ENCODE peak calls at places on chromosomes 2 and 18, in six cellular contexts. B is Panc1, D is left lung, X is HFFc6, G is Peyer's patch, O is omental fat pad. U is an unnamed sample.

GRCh38 chr18:5879479-5879882 is 15.8 kb downstream of the TMEM200C start:
- DNase-seq in B (no peak), D (no peak), X (peak; percentile 48), G (no peak), O (no peak), U (no peak)

GRCh38 chr2:88748005-88748404 is 56.5 kb downstream of the RPIA start:
- DNase-seq in B (no peak), D (no peak), X (no peak), G (no peak), O (no peak), U (no peak)

GRCh38 chr18:70429847-70430500 is 141.1 kb downstream of the SOCS6 start:
- DNase-seq in B (no peak), D (peak; percentile 77), X (no peak), G (no peak), O (no peak), U (no peak)

GRCh38 chr2:230910546-230911135 is 14.4 kb downstream of the GPR55 start:
- DNase-seq in B (no peak), D (no peak), X (no peak), G (peak; percentile 39), O (no peak), U (no peak)

GRCh38 chr18:79511671-79512301 is 116.1 kb downstream of the NFATC1 start:
- DNase-seq in B (no peak), D (no peak), X (no peak), G (peak; percentile 42), O (peak; percentile 19), U (no peak)

GRCh38 chr2:64626963-64627760 is 26.6 kb downstream of the SERTAD2 start:
- DNase-seq in B (no peak), D (peak; percentile 41), X (no peak), G (peak; percentile 11), O (no peak), U (no peak)

GRCh38 chr18:42413870-42414269 is 458.8 kb downstream of the PIK3C3 start:
- DNase-seq in B (no peak), D (no peak), X (no peak), G (no peak), O (no peak), U (no peak)

GRCh38 chr2:33145459-33145858 is 198.7 kb downstream of the LTBP1 start:
- DNase-seq in B (no peak), D (no peak), X (no peak), G (no peak), O (no peak), U (no peak)

GRCh38 chr18:22556271-22556990 is 138.7 kb upstream of the CTAGE1 start:
- DNase-seq in B (no peak), D (peak; percentile 51), X (no peak), G (no peak), O (no peak), U (no peak)

GRCh38 chr18:37717656-37718055 is 152.1 kb upstream of the CELF4 start:
- DNase-seq in B (no peak), D (no peak), X (no peak), G (no peak), O (no peak), U (no peak)

GRCh38 chr2:181275643-181276070 is 181.5 kb upstream of the ITGA4 start:
- DNase-seq in B (no peak), D (no peak), X (no peak), G (peak; percentile 58), O (no peak), U (no peak)

GRCh38 chr2:27075219-27075871 is 3.1 kb upstream of the EMILIN1 start:
- DNase-seq in B (no peak), D (peak; percentile 85), X (no peak), G (peak; percentile 88), O (no peak), U (no peak)

GRCh38 chr2:127121341-127121740 is 14.4 kb upstream of the BIN1 start:
- DNase-seq in B (no peak), D (no peak), X (no peak), G (no peak), O (no peak), U (no peak)

GRCh38 chr2:23541453-23542334 is 156.7 kb downstream of the KLHL29 start:
- DNase-seq in B (no peak), D (peak; percentile 23), X (peak; percentile 17), G (no peak), O (no peak), U (no peak)

GRCh38 chr2:118012778-118013177 is 1.1 kb downstream of the CCDC93 start:
- DNase-seq in B (no peak), D (no peak), X (no peak), G (no peak), O (no peak), U (no peak)

GRCh38 chr2:44642123-44642857 is 280.5 kb downstream of the CAMKMT start:
- DNase-seq in B (no peak), D (no peak), X (no peak), G (no peak), O (no peak), U (no peak)

GRCh38 chr2:240156026-240156390 is 15.6 kb upstream of the OTOS start:
- DNase-seq in B (no peak), D (no peak), X (no peak), G (no peak), O (no peak), U (no peak)

GRCh38 chr2:190408538-190409271 is 550 bp downstream of the MFSD6 start:
- DNase-seq in B (no peak), D (peak; percentile 91), X (no peak), G (peak; percentile 88), O (no peak), U (no peak)

GRCh38 chr2:190270298-190270697 is 49.3 kb downstream of the HIBCH start:
- DNase-seq in B (peak; percentile 65), D (no peak), X (peak; percentile 19), G (no peak), O (no peak), U (no peak)

GRCh38 chr2:10162586-10163497 is 40.3 kb downstream of the RRM2 start:
- DNase-seq in B (no peak), D (no peak), X (no peak), G (no peak), O (no peak), U (no peak)
- TF ChIP-seq CTCF in B (no peak), D (no peak), X (peak; percentile 48), G (no peak), O (no peak), U (no peak)

DNA sequence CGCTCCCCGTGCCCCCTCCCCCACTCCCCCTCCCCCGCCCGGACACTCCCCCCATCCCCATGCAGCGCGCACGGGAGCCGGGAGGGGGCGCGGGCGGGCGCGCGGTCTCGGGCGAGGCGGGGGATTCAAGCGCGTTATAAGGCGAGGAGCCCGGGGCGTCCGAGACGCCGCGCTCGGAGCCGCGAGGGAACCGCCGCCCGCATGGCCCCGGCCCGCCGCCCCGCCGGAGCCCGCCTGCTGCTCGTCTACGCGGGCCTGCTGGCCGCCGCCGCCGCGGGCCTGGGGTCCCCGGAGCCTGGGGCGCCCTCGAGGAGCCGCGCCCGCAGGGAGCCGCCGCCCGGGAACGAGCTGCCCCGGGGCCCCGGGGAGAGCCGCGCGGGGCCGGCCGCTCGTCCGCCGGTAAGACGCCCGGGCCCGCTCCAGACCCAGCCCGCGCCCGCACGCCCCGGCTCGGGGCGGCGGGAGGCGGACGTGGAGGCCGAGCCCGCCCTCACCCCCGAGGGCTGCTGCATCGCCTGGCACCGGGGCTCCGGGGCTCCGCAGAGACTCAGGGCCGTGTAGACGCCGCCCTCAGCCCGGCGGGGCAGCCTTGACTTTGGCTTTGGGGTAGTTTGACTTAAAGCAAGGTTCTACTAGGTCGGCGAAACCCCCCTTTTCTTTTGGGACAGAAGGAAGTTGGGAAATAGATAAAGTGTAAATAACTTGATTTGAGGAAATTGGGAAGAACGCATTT is at the start of gene ERFE:
- DNase-seq in B (no peak), D (peak; percentile 80), X (no peak), G (no peak), O (no peak), U (peak; percentile 71)
- TF ChIP-seq CTCF in B (peak; percentile 89), D (peak; percentile 42), X (peak; percentile 71), G (peak; percentile 21), O (no peak), U (peak; percentile 57)

GRCh38 chr18:76846217-76846616 is 23.9 kb downstream of the ZNF236 start:
- DNase-seq in B (no peak), D (no peak), X (no peak), G (no peak), O (no peak), U (no peak)

GRCh38 chr18:76850112-76850511 is 27.8 kb downstream of the ZNF236 start:
- DNase-seq in B (no peak), D (no peak), X (no peak), G (no peak), O (no peak), U (no peak)

GRCh38 chr18:76844144-76844543 is 21.8 kb downstream of the ZNF236 start:
- DNase-seq in B (no peak), D (no peak), X (no peak), G (no peak), O (no peak), U (no peak)

GRCh38 chr18:76844742-76845477 is 22.6 kb downstream of the ZNF236 start:
- DNase-seq in B (no peak), D (no peak), X (no peak), G (no peak), O (no peak), U (no peak)

GRCh38 chr18:76847926-76848325 is 25.6 kb downstream of the ZNF236 start:
- DNase-seq in B (no peak), D (no peak), X (no peak), G (no peak), O (no peak), U (no peak)
- TF ChIP-seq CTCF in B (no peak), D (no peak), X (peak; percentile 43), G (no peak), O (no peak), U (peak; percentile 42)

DNA sequence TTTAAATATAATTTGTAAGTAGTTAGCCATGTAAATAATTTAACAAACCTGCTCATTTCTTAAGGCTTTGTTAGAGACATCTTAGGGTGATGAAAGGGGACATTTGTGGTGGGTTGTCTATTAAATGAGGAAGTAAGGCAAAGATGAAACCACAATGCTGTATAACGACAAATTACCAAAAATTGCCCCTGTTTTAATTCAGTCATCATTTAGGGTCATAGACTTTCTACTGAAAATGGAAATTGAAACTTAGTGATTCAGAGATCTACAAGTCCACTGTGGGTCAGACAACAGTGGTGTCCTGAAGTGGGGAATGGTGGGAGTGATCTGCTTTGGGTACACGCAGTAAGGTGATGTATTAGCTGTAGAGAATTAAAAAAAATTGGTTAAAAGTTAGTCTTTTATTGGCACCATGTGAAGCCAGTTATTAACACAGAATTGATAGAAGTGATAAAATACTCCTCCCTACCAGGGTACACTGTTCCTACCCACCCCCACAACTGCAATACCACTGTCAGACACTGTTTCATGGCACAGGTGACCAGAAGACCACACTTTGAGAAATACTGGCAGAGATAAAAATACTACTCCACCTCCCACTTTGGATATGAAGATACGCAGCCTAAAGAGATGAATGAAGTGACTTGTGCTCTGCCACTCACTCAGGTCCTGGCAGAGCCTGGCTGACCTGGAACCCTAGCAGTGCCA is 13.4 kb downstream of the CERS6 start:
- DNase-seq in B (no peak), D (no peak), X (no peak), G (no peak), O (no peak), U (no peak)
- TF ChIP-seq CTCF in B (no peak), D (no peak), X (no peak), G (no peak), O (no peak), U (no peak)

DNA sequence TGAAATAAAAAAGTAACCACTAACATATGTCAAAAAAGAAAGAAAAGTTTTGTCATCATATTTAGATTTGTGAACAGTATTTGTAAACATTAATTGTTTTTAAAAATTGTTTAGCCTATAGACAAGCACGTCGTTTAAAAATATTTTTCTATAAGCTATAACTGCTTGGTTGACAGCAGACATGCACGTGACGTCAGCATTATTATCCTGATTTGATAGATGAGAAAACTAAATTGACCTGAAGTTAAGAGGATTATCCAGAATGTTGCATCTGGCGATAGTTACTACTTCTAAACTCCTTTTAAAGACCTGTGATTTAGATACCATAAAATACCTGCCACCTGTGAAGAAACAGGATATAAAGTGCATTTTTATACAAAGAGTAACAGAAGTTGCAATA is 156.9 kb upstream of the BARD1 start:
- DNase-seq in B (no peak), D (no peak), X (no peak), G (no peak), O (no peak), U (no peak)
- TF ChIP-seq CTCF in B (no peak), D (no peak), X (no peak), G (no peak), O (no peak), U (no peak)

U was measured in mesothelial cell of epicardium.